ENCODE peak calls at places on chromosomes 4 and X, in eight cellular contexts. One of them, this sample, is unnamed.

GRCh38 chrX:150159537-150159936 is 203.6 kb upstream of the MAMLD1 start:
- DNase-seq in NCI-H2081 treated with DMSO at 0.1 percent for 48 hours: no peak
- DNase-seq in activated T-cell treated with anti-CD3 and anti-CD28 coated beads, Interleukin-2, amount 50 U/mL, for 24 hours: no peak
- DNase-seq in stimulated activated CD4-positive, alpha-beta T cell treated with anti-CD3 and anti-CD28 coated beads, Interleukin-1b, Interleukin-23, amount 100 ng/mL, for 48 hours: no peak
- DNase-seq in D341Med: no peak
- DNase-seq in fibroblast of lung: no peak
- DNase-seq in smooth muscle cell of the brain vasculature: no peak
- DNase-seq in Right ventricle myocardium inferior: no peak
- DNase-seq in this sample: no peak

GRCh38 chrX:153926594-153926862 is 464 bp upstream of the ARHGAP4 start:
- DNase-seq in NCI-H2081 treated with DMSO at 0.1 percent for 48 hours: no peak
- DNase-seq in activated T-cell treated with anti-CD3 and anti-CD28 coated beads, Interleukin-2, amount 50 U/mL, for 24 hours: no peak
- DNase-seq in stimulated activated CD4-positive, alpha-beta T cell treated with anti-CD3 and anti-CD28 coated beads, Interleukin-1b, Interleukin-23, amount 100 ng/mL, for 48 hours: no peak
- DNase-seq in D341Med: no peak
- DNase-seq in fibroblast of lung: no peak
- DNase-seq in smooth muscle cell of the brain vasculature: no peak
- DNase-seq in Right ventricle myocardium inferior: no peak
- DNase-seq in this sample: no peak

GRCh38 chr4:6772223-6772928 is 10.2 kb upstream of the KIAA0232 start:
- DNase-seq in NCI-H2081 treated with DMSO at 0.1 percent for 48 hours: no peak
- DNase-seq in activated T-cell treated with anti-CD3 and anti-CD28 coated beads, Interleukin-2, amount 50 U/mL, for 24 hours: no peak
- DNase-seq in stimulated activated CD4-positive, alpha-beta T cell treated with anti-CD3 and anti-CD28 coated beads, Interleukin-1b, Interleukin-23, amount 100 ng/mL, for 48 hours: no peak
- DNase-seq in D341Med: no peak
- DNase-seq in fibroblast of lung: peak
- DNase-seq in smooth muscle cell of the brain vasculature: no peak
- DNase-seq in Right ventricle myocardium inferior: no peak
- DNase-seq in this sample: no peak

GRCh38 chr4:156615066-156615514 is 356.5 kb downstream of the PDGFC start:
- DNase-seq in NCI-H2081 treated with DMSO at 0.1 percent for 48 hours: no peak
- DNase-seq in activated T-cell treated with anti-CD3 and anti-CD28 coated beads, Interleukin-2, amount 50 U/mL, for 24 hours: no peak
- DNase-seq in stimulated activated CD4-positive, alpha-beta T cell treated with anti-CD3 and anti-CD28 coated beads, Interleukin-1b, Interleukin-23, amount 100 ng/mL, for 48 hours: no peak
- DNase-seq in D341Med: no peak
- DNase-seq in fibroblast of lung: peak
- DNase-seq in smooth muscle cell of the brain vasculature: peak
- DNase-seq in Right ventricle myocardium inferior: no peak
- DNase-seq in this sample: no peak

GRCh38 chr4:36921474-36922220 is 322.9 kb upstream of the NWD2 start:
- DNase-seq in NCI-H2081 treated with DMSO at 0.1 percent for 48 hours: no peak
- DNase-seq in activated T-cell treated with anti-CD3 and anti-CD28 coated beads, Interleukin-2, amount 50 U/mL, for 24 hours: no peak
- DNase-seq in stimulated activated CD4-positive, alpha-beta T cell treated with anti-CD3 and anti-CD28 coated beads, Interleukin-1b, Interleukin-23, amount 100 ng/mL, for 48 hours: no peak
- DNase-seq in D341Med: no peak
- DNase-seq in fibroblast of lung: no peak
- DNase-seq in smooth muscle cell of the brain vasculature: no peak
- DNase-seq in Right ventricle myocardium inferior: no peak
- DNase-seq in this sample: no peak

GRCh38 chrX:153885968-153886903 is at the start of gene L1CAM:
- DNase-seq in NCI-H2081 treated with DMSO at 0.1 percent for 48 hours: no peak
- DNase-seq in activated T-cell treated with anti-CD3 and anti-CD28 coated beads, Interleukin-2, amount 50 U/mL, for 24 hours: peak
- DNase-seq in stimulated activated CD4-positive, alpha-beta T cell treated with anti-CD3 and anti-CD28 coated beads, Interleukin-1b, Interleukin-23, amount 100 ng/mL, for 48 hours: no peak
- DNase-seq in D341Med: peak
- DNase-seq in fibroblast of lung: no peak
- DNase-seq in smooth muscle cell of the brain vasculature: no peak
- DNase-seq in Right ventricle myocardium inferior: no peak
- DNase-seq in this sample: no peak

GRCh38 chrX:10986616-10987015 is 124.5 kb upstream of the HCCS start:
- DNase-seq in NCI-H2081 treated with DMSO at 0.1 percent for 48 hours: no peak
- DNase-seq in activated T-cell treated with anti-CD3 and anti-CD28 coated beads, Interleukin-2, amount 50 U/mL, for 24 hours: no peak
- DNase-seq in stimulated activated CD4-positive, alpha-beta T cell treated with anti-CD3 and anti-CD28 coated beads, Interleukin-1b, Interleukin-23, amount 100 ng/mL, for 48 hours: no peak
- DNase-seq in D341Med: no peak
- DNase-seq in fibroblast of lung: peak
- DNase-seq in smooth muscle cell of the brain vasculature: no peak
- DNase-seq in Right ventricle myocardium inferior: no peak
- DNase-seq in this sample: no peak

GRCh38 chr4:30726090-30726668 is 6.0 kb downstream of the PCDH7 start:
- DNase-seq in NCI-H2081 treated with DMSO at 0.1 percent for 48 hours: no peak
- DNase-seq in activated T-cell treated with anti-CD3 and anti-CD28 coated beads, Interleukin-2, amount 50 U/mL, for 24 hours: no peak
- DNase-seq in stimulated activated CD4-positive, alpha-beta T cell treated with anti-CD3 and anti-CD28 coated beads, Interleukin-1b, Interleukin-23, amount 100 ng/mL, for 48 hours: no peak
- DNase-seq in D341Med: no peak
- DNase-seq in fibroblast of lung: peak
- DNase-seq in smooth muscle cell of the brain vasculature: no peak
- DNase-seq in Right ventricle myocardium inferior: no peak
- DNase-seq in this sample: no peak

GRCh38 chrX:105894721-105895120 is 72.4 kb downstream of the NRK start:
- DNase-seq in NCI-H2081 treated with DMSO at 0.1 percent for 48 hours: no peak
- DNase-seq in activated T-cell treated with anti-CD3 and anti-CD28 coated beads, Interleukin-2, amount 50 U/mL, for 24 hours: no peak
- DNase-seq in stimulated activated CD4-positive, alpha-beta T cell treated with anti-CD3 and anti-CD28 coated beads, Interleukin-1b, Interleukin-23, amount 100 ng/mL, for 48 hours: no peak
- DNase-seq in D341Med: no peak
- DNase-seq in fibroblast of lung: peak
- DNase-seq in smooth muscle cell of the brain vasculature: no peak
- DNase-seq in Right ventricle myocardium inferior: no peak
- DNase-seq in this sample: no peak

GRCh38 chrX:122026665-122027064 is 979.3 kb downstream of the GLUD2 start:
- DNase-seq in NCI-H2081 treated with DMSO at 0.1 percent for 48 hours: no peak
- DNase-seq in activated T-cell treated with anti-CD3 and anti-CD28 coated beads, Interleukin-2, amount 50 U/mL, for 24 hours: no peak
- DNase-seq in stimulated activated CD4-positive, alpha-beta T cell treated with anti-CD3 and anti-CD28 coated beads, Interleukin-1b, Interleukin-23, amount 100 ng/mL, for 48 hours: no peak
- DNase-seq in D341Med: no peak
- DNase-seq in fibroblast of lung: no peak
- DNase-seq in smooth muscle cell of the brain vasculature: no peak
- DNase-seq in Right ventricle myocardium inferior: no peak
- DNase-seq in this sample: no peak

GRCh38 chr4:117249333-117249732 is 164.0 kb upstream of the TRAM1L1 start:
- DNase-seq in NCI-H2081 treated with DMSO at 0.1 percent for 48 hours: no peak
- DNase-seq in activated T-cell treated with anti-CD3 and anti-CD28 coated beads, Interleukin-2, amount 50 U/mL, for 24 hours: no peak
- DNase-seq in stimulated activated CD4-positive, alpha-beta T cell treated with anti-CD3 and anti-CD28 coated beads, Interleukin-1b, Interleukin-23, amount 100 ng/mL, for 48 hours: no peak
- DNase-seq in D341Med: no peak
- DNase-seq in fibroblast of lung: no peak
- DNase-seq in smooth muscle cell of the brain vasculature: no peak
- DNase-seq in Right ventricle myocardium inferior: no peak
- DNase-seq in this sample: no peak

GRCh38 chrX:137387646-137388045 is 178.3 kb upstream of the ZIC3 start:
- DNase-seq in NCI-H2081 treated with DMSO at 0.1 percent for 48 hours: no peak
- DNase-seq in activated T-cell treated with anti-CD3 and anti-CD28 coated beads, Interleukin-2, amount 50 U/mL, for 24 hours: no peak
- DNase-seq in stimulated activated CD4-positive, alpha-beta T cell treated with anti-CD3 and anti-CD28 coated beads, Interleukin-1b, Interleukin-23, amount 100 ng/mL, for 48 hours: no peak
- DNase-seq in D341Med: no peak
- DNase-seq in fibroblast of lung: no peak
- DNase-seq in smooth muscle cell of the brain vasculature: no peak
- DNase-seq in Right ventricle myocardium inferior: no peak
- DNase-seq in this sample: no peak

GRCh38 chrX:85020216-85020615 is 16.5 kb downstream of the APOOL start:
- DNase-seq in NCI-H2081 treated with DMSO at 0.1 percent for 48 hours: no peak
- DNase-seq in activated T-cell treated with anti-CD3 and anti-CD28 coated beads, Interleukin-2, amount 50 U/mL, for 24 hours: no peak
- DNase-seq in stimulated activated CD4-positive, alpha-beta T cell treated with anti-CD3 and anti-CD28 coated beads, Interleukin-1b, Interleukin-23, amount 100 ng/mL, for 48 hours: no peak
- DNase-seq in D341Med: no peak
- DNase-seq in fibroblast of lung: no peak
- DNase-seq in smooth muscle cell of the brain vasculature: no peak
- DNase-seq in Right ventricle myocardium inferior: no peak
- DNase-seq in this sample: no peak

GRCh38 chr4:25862411-25863346 is at the start of gene SEL1L3:
- DNase-seq in NCI-H2081 treated with DMSO at 0.1 percent for 48 hours: no peak
- DNase-seq in activated T-cell treated with anti-CD3 and anti-CD28 coated beads, Interleukin-2, amount 50 U/mL, for 24 hours: peak
- DNase-seq in stimulated activated CD4-positive, alpha-beta T cell treated with anti-CD3 and anti-CD28 coated beads, Interleukin-1b, Interleukin-23, amount 100 ng/mL, for 48 hours: peak
- DNase-seq in D341Med: peak
- DNase-seq in fibroblast of lung: no peak
- DNase-seq in smooth muscle cell of the brain vasculature: no peak
- DNase-seq in Right ventricle myocardium inferior: peak
- DNase-seq in this sample: no peak

GRCh38 chr4:67593741-67594175 is 35.2 kb downstream of the STAP1 start:
- DNase-seq in NCI-H2081 treated with DMSO at 0.1 percent for 48 hours: no peak
- DNase-seq in activated T-cell treated with anti-CD3 and anti-CD28 coated beads, Interleukin-2, amount 50 U/mL, for 24 hours: no peak
- DNase-seq in stimulated activated CD4-positive, alpha-beta T cell treated with anti-CD3 and anti-CD28 coated beads, Interleukin-1b, Interleukin-23, amount 100 ng/mL, for 48 hours: no peak
- DNase-seq in D341Med: no peak
- DNase-seq in fibroblast of lung: peak
- DNase-seq in smooth muscle cell of the brain vasculature: no peak
- DNase-seq in Right ventricle myocardium inferior: no peak
- DNase-seq in this sample: no peak

GRCh38 chrX:150504399-150505186 is 63.8 kb upstream of the MTM1 start:
- DNase-seq in NCI-H2081 treated with DMSO at 0.1 percent for 48 hours: no peak
- DNase-seq in activated T-cell treated with anti-CD3 and anti-CD28 coated beads, Interleukin-2, amount 50 U/mL, for 24 hours: no peak
- DNase-seq in stimulated activated CD4-positive, alpha-beta T cell treated with anti-CD3 and anti-CD28 coated beads, Interleukin-1b, Interleukin-23, amount 100 ng/mL, for 48 hours: no peak
- DNase-seq in D341Med: no peak
- DNase-seq in fibroblast of lung: peak
- DNase-seq in smooth muscle cell of the brain vasculature: peak
- DNase-seq in Right ventricle myocardium inferior: no peak
- DNase-seq in this sample: no peak